ENCODE peak calls at places on chromosomes 5 and 9, in six cellular contexts. One of them, this sample, is unnamed.

GRCh38 chr9:101635473-101635872 is 40.7 kb upstream of the PPP3R2 start:
- DNase-seq in pancreas: no peak
- DNase-seq in neural progenitor cell: no peak
- DNase-seq in SK-N-SH: no peak
- DNase-seq in heart right ventricle: no peak
- DNase-seq in transverse colon: no peak
- DNase-seq in this sample: no peak

GRCh38 chr9:36442710-36443109 is 42.6 kb upstream of the RNF38 start:
- DNase-seq in pancreas: no peak
- DNase-seq in neural progenitor cell: peak; percentile 33
- DNase-seq in SK-N-SH: no peak
- DNase-seq in heart right ventricle: no peak
- DNase-seq in transverse colon: no peak
- DNase-seq in this sample: no peak

GRCh38 chr9:114592356-114592755 is 4.8 kb downstream of the ATP6V1G1 start:
- DNase-seq in pancreas: no peak
- DNase-seq in neural progenitor cell: no peak
- DNase-seq in SK-N-SH: no peak
- DNase-seq in heart right ventricle: peak; percentile 26
- DNase-seq in transverse colon: peak; percentile 37
- DNase-seq in this sample: no peak

GRCh38 chr5:6714221-6715041 is 1.2 kb downstream of the TENT4A start:
- DNase-seq in pancreas: peak; percentile 50
- DNase-seq in neural progenitor cell: peak; percentile 70
- DNase-seq in SK-N-SH: peak; percentile 78
- DNase-seq in heart right ventricle: peak; percentile 23
- DNase-seq in transverse colon: no peak
- DNase-seq in this sample: no peak

GRCh38 chr9:136545065-136545965 is 533 bp downstream of the NOTCH1 start:
- DNase-seq in pancreas: no peak
- DNase-seq in neural progenitor cell: peak; percentile 55
- DNase-seq in SK-N-SH: peak; percentile 65
- DNase-seq in heart right ventricle: no peak
- DNase-seq in transverse colon: no peak
- DNase-seq in this sample: no peak

GRCh38 chr5:165723931-165724330 is 2218.5 kb downstream of the MAT2B start:
- DNase-seq in pancreas: no peak
- DNase-seq in neural progenitor cell: no peak
- DNase-seq in SK-N-SH: no peak
- DNase-seq in heart right ventricle: no peak
- DNase-seq in transverse colon: no peak
- DNase-seq in this sample: no peak

GRCh38 chr5:1668141-1668721 is 131.4 kb downstream of the MRPL36 start:
- DNase-seq in pancreas: peak; percentile 55
- DNase-seq in neural progenitor cell: peak; percentile 44
- DNase-seq in SK-N-SH: peak; percentile 15
- DNase-seq in heart right ventricle: no peak
- DNase-seq in transverse colon: no peak
- DNase-seq in this sample: no peak

GRCh38 chr5:169581580-169582227 is 1.9 kb upstream of the SPDL1 start:
- DNase-seq in pancreas: no peak
- DNase-seq in neural progenitor cell: peak; percentile 64
- DNase-seq in SK-N-SH: peak; percentile 39
- DNase-seq in heart right ventricle: peak; percentile 49
- DNase-seq in transverse colon: peak; percentile 66
- DNase-seq in this sample: no peak

GRCh38 chr5:150258126-150258525 is 31.4 kb downstream of the CAMK2A start:
- DNase-seq in pancreas: no peak
- DNase-seq in neural progenitor cell: peak; percentile 64
- DNase-seq in SK-N-SH: no peak
- DNase-seq in heart right ventricle: peak; percentile 36
- DNase-seq in transverse colon: no peak
- DNase-seq in this sample: no peak

GRCh38 chr5:179766021-179766725 is 27.6 kb upstream of the LTC4S start:
- DNase-seq in pancreas: no peak
- DNase-seq in neural progenitor cell: no peak
- DNase-seq in SK-N-SH: peak; percentile 43
- DNase-seq in heart right ventricle: no peak
- DNase-seq in transverse colon: no peak
- DNase-seq in this sample: no peak

GRCh38 chr5:160935776-160936175 is 83.8 kb upstream of the ATP10B start:
- DNase-seq in pancreas: no peak
- DNase-seq in neural progenitor cell: no peak
- DNase-seq in SK-N-SH: no peak
- DNase-seq in heart right ventricle: no peak
- DNase-seq in transverse colon: no peak
- DNase-seq in this sample: no peak
- H3K27me3 ChIP-seq in pancreas: no peaks in the 10 kb centered on the region
- H3K27me3 ChIP-seq in neural progenitor cell: no peaks in the 10 kb centered on the region
- H3K27me3 ChIP-seq in SK-N-SH: no peaks in the 10 kb centered on the region
- H3K27me3 ChIP-seq in heart right ventricle: no peaks in the 10 kb centered on the region
- H3K27me3 ChIP-seq in transverse colon: no peaks in the 10 kb centered on the region
- H3K27me3 ChIP-seq in this sample: no peaks in the 10 kb centered on the region

GRCh38 chr5:74126294-74126693 is 500.3 kb downstream of the ARHGEF28 start:
- DNase-seq in pancreas: no peak
- DNase-seq in neural progenitor cell: no peak
- DNase-seq in SK-N-SH: no peak
- DNase-seq in heart right ventricle: no peak
- DNase-seq in transverse colon: no peak
- DNase-seq in this sample: no peak

GRCh38 chr5:74124826-74125225 is 498.8 kb downstream of the ARHGEF28 start:
- DNase-seq in pancreas: no peak
- DNase-seq in neural progenitor cell: no peak
- DNase-seq in SK-N-SH: no peak
- DNase-seq in heart right ventricle: no peak
- DNase-seq in transverse colon: no peak
- DNase-seq in this sample: no peak

GRCh38 chr5:74131256-74131655 is 505.3 kb downstream of the ARHGEF28 start:
- DNase-seq in pancreas: no peak
- DNase-seq in neural progenitor cell: no peak
- DNase-seq in SK-N-SH: no peak
- DNase-seq in heart right ventricle: no peak
- DNase-seq in transverse colon: no peak
- DNase-seq in this sample: no peak

GRCh38 chr5:74130141-74130897 is 504.3 kb downstream of the ARHGEF28 start:
- DNase-seq in pancreas: no peak
- DNase-seq in neural progenitor cell: no peak
- DNase-seq in SK-N-SH: no peak
- DNase-seq in heart right ventricle: no peak
- DNase-seq in transverse colon: no peak
- DNase-seq in this sample: no peak

GRCh38 chr5:74127377-74128338 is 501.7 kb downstream of the ARHGEF28 start:
- DNase-seq in pancreas: no peak
- DNase-seq in neural progenitor cell: peak; percentile 20
- DNase-seq in SK-N-SH: no peak
- DNase-seq in heart right ventricle: peak; percentile 33
- DNase-seq in transverse colon: no peak
- DNase-seq in this sample: no peak
- TF ChIP-seq CTCF in pancreas: no peak
- TF ChIP-seq CTCF in neural progenitor cell: peak; percentile 20
- TF ChIP-seq CTCF in SK-N-SH: peak; percentile 43
- TF ChIP-seq CTCF in heart right ventricle: no peak
- TF ChIP-seq CTCF in transverse colon: no peak
- TF ChIP-seq CTCF in this sample: peak; percentile 52

GRCh38 chr9:132572921-132573320 is 9.5 kb upstream of the BARHL1 start:
- DNase-seq in pancreas: no peak
- DNase-seq in neural progenitor cell: no peak
- DNase-seq in SK-N-SH: no peak
- DNase-seq in heart right ventricle: no peak
- DNase-seq in transverse colon: no peak
- DNase-seq in this sample: no peak

GRCh38 chr9:132575005-132575609 is 7.3 kb upstream of the BARHL1 start:
- DNase-seq in pancreas: peak; percentile 67
- DNase-seq in neural progenitor cell: peak; percentile 93
- DNase-seq in SK-N-SH: peak; percentile 93
- DNase-seq in heart right ventricle: peak; percentile 67
- DNase-seq in transverse colon: peak; percentile 73
- DNase-seq in this sample: peak; percentile 18

GRCh38 chr9:132577119-132577518 is 5.3 kb upstream of the BARHL1 start:
- DNase-seq in pancreas: no peak
- DNase-seq in neural progenitor cell: no peak
- DNase-seq in SK-N-SH: no peak
- DNase-seq in heart right ventricle: no peak
- DNase-seq in transverse colon: no peak
- DNase-seq in this sample: no peak

GRCh38 chr9:132578367-132578932 is 4.0 kb upstream of the BARHL1 start:
- DNase-seq in pancreas: no peak
- DNase-seq in neural progenitor cell: no peak
- DNase-seq in SK-N-SH: no peak
- DNase-seq in heart right ventricle: no peak
- DNase-seq in transverse colon: no peak
- DNase-seq in this sample: no peak

GRCh38 chr9:132575811-132576210 is 6.6 kb upstream of the BARHL1 start:
- DNase-seq in pancreas: no peak
- DNase-seq in neural progenitor cell: no peak
- DNase-seq in SK-N-SH: no peak
- DNase-seq in heart right ventricle: no peak
- DNase-seq in transverse colon: no peak
- DNase-seq in this sample: no peak
- H3K27me3 ChIP-seq in pancreas: peaks cover 19% of the 10 kb centered on the region
- H3K27me3 ChIP-seq in neural progenitor cell: peaks cover 58% of the 10 kb centered on the region
- H3K27me3 ChIP-seq in SK-N-SH: peaks cover 40% of the 10 kb centered on the region
- H3K27me3 ChIP-seq in heart right ventricle: peaks cover 76% of the 10 kb centered on the region
- H3K27me3 ChIP-seq in transverse colon: peaks cover 87% of the 10 kb centered on the region
- H3K27me3 ChIP-seq in this sample: peaks cover 53% of the 10 kb centered on the region

DNA sequence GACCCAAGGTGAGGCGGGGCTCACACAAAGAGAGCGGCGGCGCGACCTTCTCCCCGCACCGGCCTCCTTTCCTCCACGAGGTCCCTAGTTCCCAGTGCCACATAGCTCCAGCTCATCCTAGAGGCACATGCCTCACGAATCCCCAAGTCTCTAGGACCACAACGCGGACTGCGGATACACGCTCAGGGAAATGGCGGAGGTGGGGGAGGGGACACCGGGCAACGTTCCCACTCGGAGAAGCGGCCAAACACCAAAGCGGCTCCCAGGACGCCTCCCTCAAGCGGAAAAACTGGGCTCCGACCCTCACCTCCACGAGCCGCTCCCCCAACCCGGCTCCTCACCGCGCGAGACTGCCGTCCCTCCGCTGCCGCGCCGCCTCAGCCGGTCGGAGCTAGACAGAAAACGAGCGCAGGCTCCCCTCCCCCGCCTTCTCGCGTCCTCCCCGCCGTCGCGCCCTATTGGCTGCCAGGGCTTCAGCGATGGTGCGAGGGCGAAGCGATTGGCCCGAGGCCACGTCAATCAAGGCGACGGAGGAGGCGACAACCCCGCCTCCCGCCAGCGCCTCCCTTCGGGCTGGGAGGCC is at the start of gene HNRNPK:
- DNase-seq in pancreas: peak; percentile 100
- DNase-seq in neural progenitor cell: peak; percentile 99
- DNase-seq in SK-N-SH: peak; percentile 99
- DNase-seq in heart right ventricle: peak; percentile 100
- DNase-seq in transverse colon: peak; percentile 100
- DNase-seq in this sample: peak; percentile 98
- TF ChIP-seq CTCF in pancreas: no peak
- TF ChIP-seq CTCF in neural progenitor cell: no peak
- TF ChIP-seq CTCF in SK-N-SH: no peak
- TF ChIP-seq CTCF in heart right ventricle: peak; percentile 27
- TF ChIP-seq CTCF in transverse colon: no peak
- TF ChIP-seq CTCF in this sample: no peak

DNA sequence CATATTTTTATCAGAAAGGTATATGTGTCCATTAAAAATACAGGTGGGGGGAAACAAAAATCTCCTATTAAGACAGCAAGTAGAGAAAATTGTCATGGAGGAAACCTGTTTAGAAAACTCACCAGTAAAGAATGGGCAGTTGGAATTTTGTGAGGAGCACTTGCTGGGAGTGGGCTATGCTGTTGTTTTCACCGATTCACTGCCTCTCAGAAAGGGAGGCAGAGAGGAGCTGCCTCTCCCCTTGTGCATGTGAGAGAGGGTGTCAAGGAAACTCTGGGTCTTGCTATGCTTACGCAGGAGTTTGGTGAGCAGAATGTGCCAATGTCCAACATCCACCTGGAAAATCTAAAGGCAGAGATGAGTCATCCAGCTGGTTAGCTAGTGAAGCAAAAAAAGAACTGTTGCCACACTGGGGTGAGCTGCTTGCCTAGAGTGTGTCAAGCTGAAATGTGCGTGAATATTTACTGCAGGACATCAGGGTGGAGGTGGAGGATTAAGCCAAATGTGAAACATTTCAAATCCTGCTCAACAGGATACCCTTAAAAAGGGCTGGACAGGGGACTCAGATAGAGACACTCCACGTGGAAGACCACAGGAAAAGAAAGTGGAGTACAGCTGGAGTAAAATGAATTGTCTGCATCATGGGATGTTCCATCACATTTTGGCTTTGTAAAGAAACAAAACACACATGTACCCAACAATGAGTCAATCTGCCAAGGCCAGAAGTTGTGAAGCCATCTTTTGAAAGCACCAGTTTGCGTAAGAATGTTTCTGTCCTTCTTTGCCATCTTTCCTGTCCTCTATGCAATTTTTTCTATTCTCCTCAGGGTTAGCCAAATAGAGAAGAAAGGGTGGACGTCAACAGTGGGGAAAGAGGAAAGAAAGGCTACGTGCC is 449.7 kb upstream of the MPDZ start:
- DNase-seq in pancreas: no peak
- DNase-seq in neural progenitor cell: no peak
- DNase-seq in SK-N-SH: no peak
- DNase-seq in heart right ventricle: peak; percentile 18
- DNase-seq in transverse colon: no peak
- DNase-seq in this sample: no peak
- H3K27me3 ChIP-seq in pancreas: no peaks in the 10 kb centered on the region
- H3K27me3 ChIP-seq in neural progenitor cell: no peaks in the 10 kb centered on the region
- H3K27me3 ChIP-seq in SK-N-SH: no peaks in the 10 kb centered on the region
- H3K27me3 ChIP-seq in heart right ventricle: no peaks in the 10 kb centered on the region
- H3K27me3 ChIP-seq in transverse colon: no peaks in the 10 kb centered on the region
- H3K27me3 ChIP-seq in this sample: no peaks in the 10 kb centered on the region

GRCh38 chr9:83023151-83023550 is 39.8 kb downstream of the RASEF start:
- DNase-seq in pancreas: no peak
- DNase-seq in neural progenitor cell: no peak
- DNase-seq in SK-N-SH: no peak
- DNase-seq in heart right ventricle: no peak
- DNase-seq in transverse colon: no peak
- DNase-seq in this sample: no peak
- TF ChIP-seq CTCF in pancreas: no peak
- TF ChIP-seq CTCF in neural progenitor cell: no peak
- TF ChIP-seq CTCF in SK-N-SH: no peak
- TF ChIP-seq CTCF in heart right ventricle: no peak
- TF ChIP-seq CTCF in transverse colon: no peak
- TF ChIP-seq CTCF in this sample: no peak